ENCODE peak calls at places on chromosomes 13 and 19, in eight cellular contexts. One of them, this sample, is unnamed. For H3K27me3 and H3K9me3, the result is how much of the 10 kb centered on the place peaks cover.

GRCh38 chr13:90447735-90448103 is 899.8 kb upstream of the MIR17HG start:
- DNase-seq in breast epithelium: no peak
- DNase-seq in suprapubic skin: no peak
- DNase-seq in IMR-90: peak
- DNase-seq in body of pancreas: no peak
- DNase-seq in prostate gland: no peak
- DNase-seq in uterus: no peak
- DNase-seq in endothelial cell of umbilical vein: peak
- DNase-seq in this sample: no peak

GRCh38 chr13:95684463-95684862 is 7.5 kb downstream of the DNAJC3 start:
- DNase-seq in breast epithelium: no peak
- DNase-seq in suprapubic skin: no peak
- DNase-seq in IMR-90: no peak
- DNase-seq in body of pancreas: no peak
- DNase-seq in prostate gland: no peak
- DNase-seq in uterus: no peak
- DNase-seq in endothelial cell of umbilical vein: no peak
- DNase-seq in this sample: no peak

GRCh38 chr13:33636955-33637670 is 180.8 kb upstream of the RFC3 start:
- DNase-seq in breast epithelium: no peak
- DNase-seq in suprapubic skin: no peak
- DNase-seq in IMR-90: peak
- DNase-seq in body of pancreas: no peak
- DNase-seq in prostate gland: no peak
- DNase-seq in uterus: no peak
- DNase-seq in endothelial cell of umbilical vein: no peak
- DNase-seq in this sample: no peak

GRCh38 chr19:40423938-40424337 is 1.9 kb downstream of the SERTAD1 start:
- DNase-seq in breast epithelium: no peak
- DNase-seq in suprapubic skin: no peak
- DNase-seq in IMR-90: no peak
- DNase-seq in body of pancreas: no peak
- DNase-seq in prostate gland: no peak
- DNase-seq in uterus: no peak
- DNase-seq in endothelial cell of umbilical vein: no peak
- DNase-seq in this sample: no peak

GRCh38 chr19:36152061-36152885 is at the start of gene COX7A1:
- DNase-seq in breast epithelium: no peak
- DNase-seq in suprapubic skin: peak
- DNase-seq in IMR-90: no peak
- DNase-seq in body of pancreas: peak
- DNase-seq in prostate gland: no peak
- DNase-seq in uterus: peak
- DNase-seq in endothelial cell of umbilical vein: peak
- DNase-seq in this sample: no peak

GRCh38 chr19:3112375-3113099 is 18.4 kb downstream of the GNA11 start:
- DNase-seq in breast epithelium: no peak
- DNase-seq in suprapubic skin: no peak
- DNase-seq in IMR-90: no peak
- DNase-seq in body of pancreas: no peak
- DNase-seq in prostate gland: no peak
- DNase-seq in uterus: no peak
- DNase-seq in endothelial cell of umbilical vein: no peak
- DNase-seq in this sample: no peak

GRCh38 chr19:34300962-34301361 is 46.6 kb downstream of the GARRE1 start:
- DNase-seq in breast epithelium: no peak
- DNase-seq in suprapubic skin: no peak
- DNase-seq in IMR-90: no peak
- DNase-seq in body of pancreas: no peak
- DNase-seq in prostate gland: no peak
- DNase-seq in uterus: no peak
- DNase-seq in endothelial cell of umbilical vein: no peak
- DNase-seq in this sample: no peak

GRCh38 chr19:16893686-16893990 is 4.8 kb downstream of the F2RL3 start:
- DNase-seq in breast epithelium: no peak
- DNase-seq in suprapubic skin: no peak
- DNase-seq in IMR-90: no peak
- DNase-seq in body of pancreas: no peak
- DNase-seq in prostate gland: no peak
- DNase-seq in uterus: no peak
- DNase-seq in endothelial cell of umbilical vein: no peak
- DNase-seq in this sample: no peak

GRCh38 chr13:98658131-98658530 is 81.2 kb upstream of the STK24 start:
- DNase-seq in breast epithelium: no peak
- DNase-seq in suprapubic skin: no peak
- DNase-seq in IMR-90: no peak
- DNase-seq in body of pancreas: no peak
- DNase-seq in prostate gland: no peak
- DNase-seq in uterus: no peak
- DNase-seq in endothelial cell of umbilical vein: no peak
- DNase-seq in this sample: no peak

GRCh38 chr13:114109646-114110045 is 22.8 kb downstream of the RASA3 start:
- DNase-seq in breast epithelium: peak
- DNase-seq in suprapubic skin: no peak
- DNase-seq in IMR-90: no peak
- DNase-seq in body of pancreas: no peak
- DNase-seq in prostate gland: no peak
- DNase-seq in uterus: peak
- DNase-seq in endothelial cell of umbilical vein: no peak
- DNase-seq in this sample: no peak

GRCh38 chr19:4759388-4760284 is 31.9 kb upstream of the FEM1A start:
- DNase-seq in breast epithelium: peak
- DNase-seq in suprapubic skin: peak
- DNase-seq in IMR-90: peak
- DNase-seq in body of pancreas: peak
- DNase-seq in prostate gland: peak
- DNase-seq in uterus: peak
- DNase-seq in endothelial cell of umbilical vein: peak
- DNase-seq in this sample: peak
- TF ChIP-seq POLR2A in breast epithelium: no peak
- TF ChIP-seq POLR2A in suprapubic skin: no peak
- TF ChIP-seq POLR2A in IMR-90: no peak
- TF ChIP-seq POLR2A in body of pancreas: no peak
- TF ChIP-seq POLR2A in prostate gland: no peak
- TF ChIP-seq POLR2A in uterus: no peak
- TF ChIP-seq POLR2A in endothelial cell of umbilical vein: no peak
- TF ChIP-seq POLR2A in this sample: no peak

GRCh38 chr13:27822258-27822872 is 30.1 kb downstream of the GSX1 start:
- DNase-seq in breast epithelium: no peak
- DNase-seq in suprapubic skin: no peak
- DNase-seq in IMR-90: no peak
- DNase-seq in body of pancreas: no peak
- DNase-seq in prostate gland: no peak
- DNase-seq in uterus: no peak
- DNase-seq in endothelial cell of umbilical vein: peak
- DNase-seq in this sample: no peak
- H3K27me3 ChIP-seq in breast epithelium: half or more
- H3K27me3 ChIP-seq in suprapubic skin: half or more
- H3K27me3 ChIP-seq in IMR-90: under half
- H3K27me3 ChIP-seq in body of pancreas: under half
- H3K27me3 ChIP-seq in prostate gland: under half
- H3K27me3 ChIP-seq in uterus: under half
- H3K27me3 ChIP-seq in endothelial cell of umbilical vein: under half
- H3K27me3 ChIP-seq in this sample: half or more

GRCh38 chr19:54803410-54803809 is at the start of gene KIR2DL4:
- DNase-seq in breast epithelium: no peak
- DNase-seq in suprapubic skin: no peak
- DNase-seq in IMR-90: no peak
- DNase-seq in body of pancreas: no peak
- DNase-seq in prostate gland: no peak
- DNase-seq in uterus: no peak
- DNase-seq in endothelial cell of umbilical vein: no peak
- DNase-seq in this sample: no peak

GRCh38 chr19:54804571-54804970 is 1.2 kb downstream of the KIR2DL4 start:
- DNase-seq in breast epithelium: no peak
- DNase-seq in suprapubic skin: no peak
- DNase-seq in IMR-90: no peak
- DNase-seq in body of pancreas: no peak
- DNase-seq in prostate gland: no peak
- DNase-seq in uterus: no peak
- DNase-seq in endothelial cell of umbilical vein: no peak
- DNase-seq in this sample: no peak

GRCh38 chr19:54804101-54804500 is 691 bp downstream of the KIR2DL4 start:
- DNase-seq in breast epithelium: no peak
- DNase-seq in suprapubic skin: peak
- DNase-seq in IMR-90: no peak
- DNase-seq in body of pancreas: no peak
- DNase-seq in prostate gland: no peak
- DNase-seq in uterus: no peak
- DNase-seq in endothelial cell of umbilical vein: no peak
- DNase-seq in this sample: no peak

GRCh38 chr19:54805665-54806515 is 2.5 kb downstream of the KIR2DL4 start:
- DNase-seq in breast epithelium: no peak
- DNase-seq in suprapubic skin: peak
- DNase-seq in IMR-90: no peak
- DNase-seq in body of pancreas: no peak
- DNase-seq in prostate gland: no peak
- DNase-seq in uterus: no peak
- DNase-seq in endothelial cell of umbilical vein: no peak
- DNase-seq in this sample: no peak

DNA sequence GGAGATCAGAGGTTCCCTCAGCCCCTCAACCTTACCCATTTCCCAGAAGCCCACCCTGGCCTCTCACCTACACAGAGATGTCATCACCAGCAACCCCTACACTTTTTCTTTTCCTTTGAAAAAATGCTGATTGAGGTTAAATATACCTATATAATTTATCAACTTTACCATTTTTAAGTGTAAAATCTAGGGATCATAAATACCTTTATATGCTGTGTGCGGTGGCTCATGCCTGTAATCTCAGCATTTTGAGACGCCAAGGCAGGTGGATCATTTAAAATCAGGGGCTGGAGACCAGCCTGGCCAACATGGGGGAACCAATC is 3.1 kb downstream of the KIR2DL4 start:
- DNase-seq in breast epithelium: no peak
- DNase-seq in suprapubic skin: no peak
- DNase-seq in IMR-90: no peak
- DNase-seq in body of pancreas: no peak
- DNase-seq in prostate gland: no peak
- DNase-seq in uterus: no peak
- DNase-seq in endothelial cell of umbilical vein: no peak
- DNase-seq in this sample: no peak
- H3K9me3 ChIP-seq in breast epithelium: under half
- H3K9me3 ChIP-seq in suprapubic skin: under half
- H3K9me3 ChIP-seq in IMR-90: under half
- H3K9me3 ChIP-seq in body of pancreas: under half
- H3K9me3 ChIP-seq in prostate gland: under half
- H3K9me3 ChIP-seq in uterus: under half
- H3K9me3 ChIP-seq in endothelial cell of umbilical vein: under half
- H3K9me3 ChIP-seq in this sample: under half

DNA sequence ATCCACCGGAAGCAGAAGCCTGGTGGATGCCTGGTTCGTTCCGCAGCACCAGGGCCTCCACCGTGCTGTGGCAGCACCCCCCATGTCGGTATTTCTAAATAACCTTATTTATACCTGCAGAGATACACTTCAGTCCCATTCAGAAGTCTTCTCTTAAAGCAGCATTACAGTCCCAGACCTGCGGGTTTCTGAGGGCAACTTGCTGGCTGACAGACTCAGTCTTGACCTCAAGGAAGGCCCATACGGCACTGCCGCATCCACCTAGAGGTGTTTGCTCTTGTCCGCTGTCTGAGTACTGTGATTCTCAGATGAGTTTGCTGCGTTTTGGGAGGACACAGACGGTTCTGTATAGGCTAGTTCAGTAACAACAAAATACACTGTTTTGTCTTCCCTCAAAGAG is 16.9 kb upstream of the TEX29 start:
- DNase-seq in breast epithelium: no peak
- DNase-seq in suprapubic skin: no peak
- DNase-seq in IMR-90: no peak
- DNase-seq in body of pancreas: no peak
- DNase-seq in prostate gland: no peak
- DNase-seq in uterus: no peak
- DNase-seq in endothelial cell of umbilical vein: no peak
- DNase-seq in this sample: no peak
- TF ChIP-seq POLR2A in breast epithelium: no peak
- TF ChIP-seq POLR2A in suprapubic skin: no peak
- TF ChIP-seq POLR2A in IMR-90: no peak
- TF ChIP-seq POLR2A in body of pancreas: no peak
- TF ChIP-seq POLR2A in prostate gland: no peak
- TF ChIP-seq POLR2A in uterus: no peak
- TF ChIP-seq POLR2A in endothelial cell of umbilical vein: no peak
- TF ChIP-seq POLR2A in this sample: no peak